ENCODE peak calls at places on chromosomes 12 and 14, in eight cellular contexts. One of them, this sample, is unnamed.

GRCh38 chr12:53719649-53720048 is 7.6 kb downstream of the CALCOCO1 start:
- DNase-seq in breast epithelium: no peak
- DNase-seq in HFF-Myc: no peak
- DNase-seq in fibroblast of lung: no peak
- DNase-seq in right atrium auricular region: no peak
- DNase-seq in astrocyte of the spinal cord: no peak
- DNase-seq in lower lobe of right lung: no peak
- DNase-seq in cardiac muscle cell: no peak
- DNase-seq in this sample: no peak

GRCh38 chr12:45981075-45981837 is 9.1 kb downstream of the SCAF11 start:
- DNase-seq in breast epithelium: no peak
- DNase-seq in HFF-Myc: no peak
- DNase-seq in fibroblast of lung: no peak
- DNase-seq in right atrium auricular region: no peak
- DNase-seq in astrocyte of the spinal cord: no peak
- DNase-seq in lower lobe of right lung: no peak
- DNase-seq in cardiac muscle cell: no peak
- DNase-seq in this sample: no peak

GRCh38 chr14:105136401-105137322 is 31.9 kb downstream of the JAG2 start:
- DNase-seq in breast epithelium: peak; percentile 48
- DNase-seq in HFF-Myc: no peak
- DNase-seq in fibroblast of lung: no peak
- DNase-seq in right atrium auricular region: no peak
- DNase-seq in astrocyte of the spinal cord: no peak
- DNase-seq in lower lobe of right lung: no peak
- DNase-seq in cardiac muscle cell: no peak
- DNase-seq in this sample: no peak

GRCh38 chr14:39426605-39427004 is 5.6 kb downstream of the FBXO33 start:
- DNase-seq in breast epithelium: no peak
- DNase-seq in HFF-Myc: peak; percentile 42
- DNase-seq in fibroblast of lung: peak; percentile 58
- DNase-seq in right atrium auricular region: no peak
- DNase-seq in astrocyte of the spinal cord: peak; percentile 73
- DNase-seq in lower lobe of right lung: no peak
- DNase-seq in cardiac muscle cell: peak; percentile 69
- DNase-seq in this sample: no peak

GRCh38 chr12:75722714-75723200 is 211.3 kb upstream of the KRR1 start:
- DNase-seq in breast epithelium: no peak
- DNase-seq in HFF-Myc: peak; percentile 95
- DNase-seq in fibroblast of lung: peak; percentile 96
- DNase-seq in right atrium auricular region: peak; percentile 77
- DNase-seq in astrocyte of the spinal cord: peak; percentile 95
- DNase-seq in lower lobe of right lung: no peak
- DNase-seq in cardiac muscle cell: peak; percentile 93
- DNase-seq in this sample: peak; percentile 61

GRCh38 chr14:106652494-106652893 is 1126.1 kb downstream of the TMEM121 start:
- DNase-seq in breast epithelium: no peak
- DNase-seq in HFF-Myc: no peak
- DNase-seq in fibroblast of lung: no peak
- DNase-seq in right atrium auricular region: no peak
- DNase-seq in astrocyte of the spinal cord: no peak
- DNase-seq in lower lobe of right lung: no peak
- DNase-seq in cardiac muscle cell: no peak
- DNase-seq in this sample: no peak

GRCh38 chr12:51219345-51219744 is 1.5 kb upstream of the POU6F1 start:
- DNase-seq in breast epithelium: no peak
- DNase-seq in HFF-Myc: no peak
- DNase-seq in fibroblast of lung: no peak
- DNase-seq in right atrium auricular region: no peak
- DNase-seq in astrocyte of the spinal cord: no peak
- DNase-seq in lower lobe of right lung: no peak
- DNase-seq in cardiac muscle cell: no peak
- DNase-seq in this sample: no peak

GRCh38 chr12:12546314-12546772 is 16.3 kb downstream of the DUSP16 start:
- DNase-seq in breast epithelium: no peak
- DNase-seq in HFF-Myc: no peak
- DNase-seq in fibroblast of lung: no peak
- DNase-seq in right atrium auricular region: no peak
- DNase-seq in astrocyte of the spinal cord: no peak
- DNase-seq in lower lobe of right lung: no peak
- DNase-seq in cardiac muscle cell: no peak
- DNase-seq in this sample: peak; percentile 47

GRCh38 chr12:90015228-90015627 is 306.6 kb upstream of the ATP2B1 start:
- DNase-seq in breast epithelium: no peak
- DNase-seq in HFF-Myc: no peak
- DNase-seq in fibroblast of lung: no peak
- DNase-seq in right atrium auricular region: no peak
- DNase-seq in astrocyte of the spinal cord: no peak
- DNase-seq in lower lobe of right lung: no peak
- DNase-seq in cardiac muscle cell: peak; percentile 55
- DNase-seq in this sample: no peak

GRCh38 chr14:64114166-64114565 is 180.0 kb downstream of the ESR2 start:
- DNase-seq in breast epithelium: no peak
- DNase-seq in HFF-Myc: no peak
- DNase-seq in fibroblast of lung: peak; percentile 27
- DNase-seq in right atrium auricular region: no peak
- DNase-seq in astrocyte of the spinal cord: no peak
- DNase-seq in lower lobe of right lung: no peak
- DNase-seq in cardiac muscle cell: peak; percentile 48
- DNase-seq in this sample: no peak

GRCh38 chr14:63006515-63006914 is 38.7 kb downstream of the KCNH5 start:
- DNase-seq in breast epithelium: no peak
- DNase-seq in HFF-Myc: no peak
- DNase-seq in fibroblast of lung: peak; percentile 9
- DNase-seq in right atrium auricular region: no peak
- DNase-seq in astrocyte of the spinal cord: no peak
- DNase-seq in lower lobe of right lung: no peak
- DNase-seq in cardiac muscle cell: no peak
- DNase-seq in this sample: no peak

GRCh38 chr14:60807971-60808370 is 73.4 kb downstream of the MNAT1 start:
- DNase-seq in breast epithelium: no peak
- DNase-seq in HFF-Myc: no peak
- DNase-seq in fibroblast of lung: no peak
- DNase-seq in right atrium auricular region: no peak
- DNase-seq in astrocyte of the spinal cord: no peak
- DNase-seq in lower lobe of right lung: no peak
- DNase-seq in cardiac muscle cell: no peak
- DNase-seq in this sample: no peak

GRCh38 chr12:54047160-54047963 is 6.3 kb upstream of the HOXC4 start:
- DNase-seq in breast epithelium: no peak
- DNase-seq in HFF-Myc: no peak
- DNase-seq in fibroblast of lung: no peak
- DNase-seq in right atrium auricular region: no peak
- DNase-seq in astrocyte of the spinal cord: no peak
- DNase-seq in lower lobe of right lung: no peak
- DNase-seq in cardiac muscle cell: no peak
- DNase-seq in this sample: no peak

GRCh38 chr14:95192306-95192705 is 35.0 kb upstream of the DICER1 start:
- DNase-seq in breast epithelium: no peak
- DNase-seq in HFF-Myc: no peak
- DNase-seq in fibroblast of lung: no peak
- DNase-seq in right atrium auricular region: no peak
- DNase-seq in astrocyte of the spinal cord: no peak
- DNase-seq in lower lobe of right lung: no peak
- DNase-seq in cardiac muscle cell: no peak
- DNase-seq in this sample: no peak

GRCh38 chr12:131511391-131511802 is 199.5 kb upstream of the SFSWAP start:
- DNase-seq in breast epithelium: no peak
- DNase-seq in HFF-Myc: no peak
- DNase-seq in fibroblast of lung: no peak
- DNase-seq in right atrium auricular region: no peak
- DNase-seq in astrocyte of the spinal cord: no peak
- DNase-seq in lower lobe of right lung: no peak
- DNase-seq in cardiac muscle cell: peak; percentile 15
- DNase-seq in this sample: no peak

GRCh38 chr14:98949506-98950135 is 322.4 kb downstream of the BCL11B start:
- DNase-seq in breast epithelium: no peak
- DNase-seq in HFF-Myc: no peak
- DNase-seq in fibroblast of lung: no peak
- DNase-seq in right atrium auricular region: no peak
- DNase-seq in astrocyte of the spinal cord: no peak
- DNase-seq in lower lobe of right lung: no peak
- DNase-seq in cardiac muscle cell: no peak
- DNase-seq in this sample: no peak

GRCh38 chr12:124774462-124775167 is 89.0 kb downstream of the SCARB1 start:
- DNase-seq in breast epithelium: no peak
- DNase-seq in HFF-Myc: no peak
- DNase-seq in fibroblast of lung: peak; percentile 86
- DNase-seq in right atrium auricular region: peak; percentile 78
- DNase-seq in astrocyte of the spinal cord: peak; percentile 99
- DNase-seq in lower lobe of right lung: no peak
- DNase-seq in cardiac muscle cell: peak; percentile 97
- DNase-seq in this sample: no peak

GRCh38 chr14:50342211-50343080 is 30.3 kb downstream of the DMAC2L start:
- DNase-seq in breast epithelium: no peak
- DNase-seq in HFF-Myc: no peak
- DNase-seq in fibroblast of lung: peak; percentile 81
- DNase-seq in right atrium auricular region: peak; percentile 69
- DNase-seq in astrocyte of the spinal cord: peak; percentile 75
- DNase-seq in lower lobe of right lung: peak; percentile 47
- DNase-seq in cardiac muscle cell: peak; percentile 72
- DNase-seq in this sample: peak; percentile 93

GRCh38 chr12:65816086-65816485 is 8.2 kb upstream of the HMGA2 start:
- DNase-seq in breast epithelium: no peak
- DNase-seq in HFF-Myc: no peak
- DNase-seq in fibroblast of lung: no peak
- DNase-seq in right atrium auricular region: no peak
- DNase-seq in astrocyte of the spinal cord: no peak
- DNase-seq in lower lobe of right lung: no peak
- DNase-seq in cardiac muscle cell: no peak
- DNase-seq in this sample: no peak

GRCh38 chr12:23704992-23705943 is 244.2 kb downstream of the SOX5 start:
- DNase-seq in breast epithelium: no peak
- DNase-seq in HFF-Myc: no peak
- DNase-seq in fibroblast of lung: no peak
- DNase-seq in right atrium auricular region: no peak
- DNase-seq in astrocyte of the spinal cord: no peak
- DNase-seq in lower lobe of right lung: no peak
- DNase-seq in cardiac muscle cell: no peak
- DNase-seq in this sample: no peak

GRCh38 chr12:79689041-79689476 is 1.7 kb downstream of the PAWR start:
- DNase-seq in breast epithelium: no peak
- DNase-seq in HFF-Myc: no peak
- DNase-seq in fibroblast of lung: no peak
- DNase-seq in right atrium auricular region: no peak
- DNase-seq in astrocyte of the spinal cord: peak; percentile 29
- DNase-seq in lower lobe of right lung: no peak
- DNase-seq in cardiac muscle cell: no peak
- DNase-seq in this sample: no peak

GRCh38 chr14:71863049-71863448 is 69.2 kb upstream of the RGS6 start:
- DNase-seq in breast epithelium: no peak
- DNase-seq in HFF-Myc: no peak
- DNase-seq in fibroblast of lung: no peak
- DNase-seq in right atrium auricular region: no peak
- DNase-seq in astrocyte of the spinal cord: no peak
- DNase-seq in lower lobe of right lung: no peak
- DNase-seq in cardiac muscle cell: no peak
- DNase-seq in this sample: no peak
- TF ChIP-seq CTCF in breast epithelium: no peak
- TF ChIP-seq CTCF in HFF-Myc: no peak
- TF ChIP-seq CTCF in fibroblast of lung: peak; percentile 3
- TF ChIP-seq CTCF in right atrium auricular region: peak; percentile 38
- TF ChIP-seq CTCF in astrocyte of the spinal cord: peak; percentile 14
- TF ChIP-seq CTCF in lower lobe of right lung: no peak
- TF ChIP-seq CTCF in cardiac muscle cell: no peak
- TF ChIP-seq CTCF in this sample: no peak

GRCh38 chr12:9065607-9065856 is 50.2 kb downstream of the A2M start:
- DNase-seq in breast epithelium: no peak
- DNase-seq in HFF-Myc: no peak
- DNase-seq in fibroblast of lung: no peak
- DNase-seq in right atrium auricular region: no peak
- DNase-seq in astrocyte of the spinal cord: no peak
- DNase-seq in lower lobe of right lung: no peak
- DNase-seq in cardiac muscle cell: no peak
- DNase-seq in this sample: no peak
- H3K4me3 ChIP-seq in breast epithelium: peak overlapping the region; percentile 84
- H3K4me3 ChIP-seq in HFF-Myc: no peak overlapping the region
- H3K4me3 ChIP-seq in fibroblast of lung: no peak overlapping the region
- H3K4me3 ChIP-seq in right atrium auricular region: peak overlapping the region; percentile 77
- H3K4me3 ChIP-seq in astrocyte of the spinal cord: no peak overlapping the region
- H3K4me3 ChIP-seq in lower lobe of right lung: peak overlapping the region; percentile 84
- H3K4me3 ChIP-seq in cardiac muscle cell: peak overlapping the region; percentile 69
- H3K4me3 ChIP-seq in this sample: peak overlapping the region; percentile 49

GRCh38 chr14:54609576-54609975 is 42.6 kb downstream of the SAMD4A start:
- DNase-seq in breast epithelium: no peak
- DNase-seq in HFF-Myc: no peak
- DNase-seq in fibroblast of lung: no peak
- DNase-seq in right atrium auricular region: no peak
- DNase-seq in astrocyte of the spinal cord: no peak
- DNase-seq in lower lobe of right lung: no peak
- DNase-seq in cardiac muscle cell: no peak
- DNase-seq in this sample: no peak
- TF ChIP-seq CTCF in breast epithelium: no peak
- TF ChIP-seq CTCF in HFF-Myc: no peak
- TF ChIP-seq CTCF in fibroblast of lung: no peak
- TF ChIP-seq CTCF in right atrium auricular region: no peak
- TF ChIP-seq CTCF in astrocyte of the spinal cord: no peak
- TF ChIP-seq CTCF in lower lobe of right lung: no peak
- TF ChIP-seq CTCF in cardiac muscle cell: no peak
- TF ChIP-seq CTCF in this sample: no peak

GRCh38 chr14:85533821-85534271 is 3.9 kb downstream of the FLRT2 start:
- DNase-seq in breast epithelium: peak; percentile 52
- DNase-seq in HFF-Myc: no peak
- DNase-seq in fibroblast of lung: peak; percentile 15
- DNase-seq in right atrium auricular region: no peak
- DNase-seq in astrocyte of the spinal cord: peak; percentile 16
- DNase-seq in lower lobe of right lung: peak; percentile 42
- DNase-seq in cardiac muscle cell: peak; percentile 36
- DNase-seq in this sample: no peak

GRCh38 chr14:85534914-85535313 is 5.0 kb downstream of the FLRT2 start:
- DNase-seq in breast epithelium: no peak
- DNase-seq in HFF-Myc: no peak
- DNase-seq in fibroblast of lung: peak; percentile 26
- DNase-seq in right atrium auricular region: no peak
- DNase-seq in astrocyte of the spinal cord: no peak
- DNase-seq in lower lobe of right lung: no peak
- DNase-seq in cardiac muscle cell: peak; percentile 34
- DNase-seq in this sample: no peak

GRCh38 chr14:85532981-85533820 is 3.3 kb downstream of the FLRT2 start:
- DNase-seq in breast epithelium: peak; percentile 50
- DNase-seq in HFF-Myc: no peak
- DNase-seq in fibroblast of lung: peak; percentile 90
- DNase-seq in right atrium auricular region: peak; percentile 80
- DNase-seq in astrocyte of the spinal cord: peak; percentile 81
- DNase-seq in lower lobe of right lung: peak; percentile 43
- DNase-seq in cardiac muscle cell: peak; percentile 94
- DNase-seq in this sample: no peak

GRCh38 chr14:85535316-85535715 is 5.4 kb downstream of the FLRT2 start:
- DNase-seq in breast epithelium: no peak
- DNase-seq in HFF-Myc: no peak
- DNase-seq in fibroblast of lung: no peak
- DNase-seq in right atrium auricular region: no peak
- DNase-seq in astrocyte of the spinal cord: no peak
- DNase-seq in lower lobe of right lung: no peak
- DNase-seq in cardiac muscle cell: peak; percentile 32
- DNase-seq in this sample: no peak

GRCh38 chr14:85534435-85534834 is 4.5 kb downstream of the FLRT2 start:
- DNase-seq in breast epithelium: no peak
- DNase-seq in HFF-Myc: no peak
- DNase-seq in fibroblast of lung: peak; percentile 25
- DNase-seq in right atrium auricular region: no peak
- DNase-seq in astrocyte of the spinal cord: no peak
- DNase-seq in lower lobe of right lung: no peak
- DNase-seq in cardiac muscle cell: peak; percentile 42
- DNase-seq in this sample: no peak
- H3K4me3 ChIP-seq in breast epithelium: peak overlapping the region; percentile 62
- H3K4me3 ChIP-seq in HFF-Myc: peak overlapping the region; percentile 91
- H3K4me3 ChIP-seq in fibroblast of lung: peak overlapping the region; percentile 67
- H3K4me3 ChIP-seq in right atrium auricular region: peak overlapping the region; percentile 63
- H3K4me3 ChIP-seq in astrocyte of the spinal cord: peak overlapping the region; percentile 65
- H3K4me3 ChIP-seq in lower lobe of right lung: peak overlapping the region; percentile 58
- H3K4me3 ChIP-seq in cardiac muscle cell: peak overlapping the region; percentile 65
- H3K4me3 ChIP-seq in this sample: no peak overlapping the region

GRCh38 chr14:55416866-55417265 is 5.2 kb upstream of the ATG14 start:
- DNase-seq in breast epithelium: no peak
- DNase-seq in HFF-Myc: no peak
- DNase-seq in fibroblast of lung: no peak
- DNase-seq in right atrium auricular region: no peak
- DNase-seq in astrocyte of the spinal cord: no peak
- DNase-seq in lower lobe of right lung: no peak
- DNase-seq in cardiac muscle cell: peak; percentile 26
- DNase-seq in this sample: no peak
- TF ChIP-seq CTCF in breast epithelium: no peak
- TF ChIP-seq CTCF in HFF-Myc: peak; percentile 63
- TF ChIP-seq CTCF in fibroblast of lung: peak; percentile 50
- TF ChIP-seq CTCF in right atrium auricular region: peak; percentile 24
- TF ChIP-seq CTCF in astrocyte of the spinal cord: peak; percentile 61
- TF ChIP-seq CTCF in lower lobe of right lung: peak; percentile 25
- TF ChIP-seq CTCF in cardiac muscle cell: peak; percentile 52
- TF ChIP-seq CTCF in this sample: peak; percentile 14

This sample was measured in LNCaP clone FGC.